ENCODE peak calls at places on chromosomes 6 and 20, in five cellular contexts. N is activated CD4-positive, alpha-beta T cell treated with anti-CD3 and anti-CD28 coated beads for 1 hour; A is WTC11; P is AG08396; Z is Kasumi-1. Y is an unnamed sample.

GRCh38 chr6:153129873-153130514 is 1.1 kb downstream of the RGS17 start:
- DNase-seq in Z (no peak), N (no peak), P (peak; percentile 52), A (peak; percentile 29), Y (no peak)

GRCh38 chr6:33123732-33124524 is 48.1 kb downstream of the HLA-DPB1 start:
- DNase-seq in Z (peak; percentile 74), N (no peak), A (no peak), P (peak; percentile 34), Y (no peak)

GRCh38 chr6:26415036-26415614 is 13.1 kb downstream of the BTN3A1 start:
- DNase-seq in Z (no peak), N (no peak), P (no peak), A (no peak), Y (no peak)

GRCh38 chr6:156175971-156176421 is 601.2 kb upstream of the ARID1B start:
- DNase-seq in Z (peak; percentile 31), A (peak; percentile 59), N (no peak), P (no peak), Y (no peak)

GRCh38 chr6:5425267-5425666 is 164.0 kb downstream of the FARS2 start:
- DNase-seq in P (no peak), N (no peak), Z (no peak), A (no peak), Y (no peak)

GRCh38 chr6:100464162-100464851 is 414 bp downstream of the SIM1 start:
- DNase-seq in Z (no peak), N (no peak), A (no peak), P (no peak), Y (no peak)

GRCh38 chr6:43798688-43799444 is 28.9 kb downstream of the VEGFA start:
- DNase-seq in A (no peak), P (peak; percentile 80), N (no peak), Z (peak; percentile 17), Y (no peak)

GRCh38 chr6:70709826-70710225 is 42.1 kb downstream of the SMAP1 start:
- DNase-seq in A (no peak), Z (no peak), P (peak; percentile 7), N (no peak), Y (no peak)

GRCh38 chr6:131159578-131159977 is 24.3 kb downstream of the AKAP7 start:
- DNase-seq in N (no peak), A (no peak), P (peak; percentile 30), Z (no peak), Y (no peak)

GRCh38 chr6:170147832-170148708 is 142.8 kb downstream of the DLL1 start:
- DNase-seq in A (peak; percentile 41), Z (peak; percentile 71), P (no peak), N (peak; percentile 23), Y (no peak)

GRCh38 chr6:44734886-44735630 is 347.6 kb downstream of the CDC5L start:
- DNase-seq in N (no peak), A (no peak), Z (no peak), P (no peak), Y (no peak)

GRCh38 chr6:127030841-127031240 is 87.6 kb upstream of the RSPO3 start:
- DNase-seq in P (no peak), N (no peak), Z (no peak), A (no peak), Y (no peak)

GRCh38 chr20:47320990-47321805 is 35.3 kb downstream of the ZMYND8 start:
- DNase-seq in Z (no peak), A (no peak), P (no peak), N (no peak), Y (no peak)

GRCh38 chr20:43388267-43389081 is 69.2 kb upstream of the SRSF6 start:
- DNase-seq in Z (no peak), A (no peak), N (no peak), P (no peak), Y (no peak)

GRCh38 chr6:89941031-89941775 is 46.9 kb downstream of the GJA10 start:
- DNase-seq in P (no peak), A (no peak), Z (no peak), N (no peak), Y (no peak)

GRCh38 chr20:17655286-17655651 is 26.8 kb downstream of the RRBP1 start:
- DNase-seq in Z (no peak), P (no peak), A (no peak), N (no peak), Y (no peak)

GRCh38 chr6:11341867-11342266 is 109.4 kb upstream of the NEDD9 start:
- DNase-seq in A (no peak), N (no peak), Z (no peak), P (no peak), Y (no peak)

GRCh38 chr20:31670371-31671228 is 32.9 kb downstream of the COX4I2 start:
- DNase-seq in Z (no peak), A (no peak), P (peak; percentile 79), N (no peak), Y (no peak)

GRCh38 chr6:19788684-19789083 is 48.5 kb upstream of the ID4 start:
- DNase-seq in Z (no peak), A (no peak), N (no peak), P (no peak), Y (no peak)

GRCh38 chr6:24799541-24799915 is 811 bp upstream of the ARMH2 start:
- DNase-seq in Z (no peak), P (no peak), A (no peak), N (no peak), Y (no peak)

GRCh38 chr6:38136547-38136946 is 317.0 kb downstream of the ZFAND3 start:
- DNase-seq in N (no peak), P (no peak), Z (no peak), A (no peak), Y (no peak)

GRCh38 chr20:51419646-51420045 is 122.9 kb downstream of the NFATC2 start:
- DNase-seq in Z (no peak), P (no peak), N (no peak), A (no peak), Y (no peak)

GRCh38 chr6:26577720-26578072 is 19.1 kb upstream of the ABT1 start:
- DNase-seq in P (no peak), A (no peak), Z (no peak), N (no peak), Y (no peak)

GRCh38 chr20:4453369-4453768 is 268.3 kb upstream of the PRND start:
- DNase-seq in P (no peak), Z (no peak), N (no peak), A (no peak), Y (no peak)

GRCh38 chr6:125140808-125141207 is 12.8 kb upstream of the TPD52L1 start:
- DNase-seq in A (no peak), N (no peak), P (peak; percentile 24), Z (no peak), Y (no peak)